ENCODE peak calls at places on chromosome 17, in ten cellular contexts. I, Y, J, A, O, P, S, C, Z and T are unnamed samples.

GRCh38 chr17:83115832-83116231 is 36.4 kb downstream of the METRNL start:
- DNase-seq in I (no peak), Y (no peak), J (no peak), A (no peak), O (no peak), P (no peak), S (no peak), C (no peak), Z (no peak), T (no peak)

GRCh38 chr17:77802811-77803220 is 155.7 kb upstream of the TNRC6C start:
- DNase-seq in I (no peak), Y (no peak), J (peak), A (no peak), O (peak), P (peak), S (no peak), C (no peak), Z (no peak), T (no peak)

GRCh38 chr17:63171428-63172205 is 205.6 kb downstream of the TANC2 start:
- DNase-seq in I (no peak), Y (no peak), J (no peak), A (no peak), O (no peak), P (peak), S (no peak), C (no peak), Z (no peak), T (no peak)

GRCh38 chr17:16068323-16068722 is 68.7 kb downstream of the TTC19 start:
- DNase-seq in I (no peak), Y (no peak), J (no peak), A (no peak), O (no peak), P (no peak), S (no peak), C (no peak), Z (no peak), T (no peak)

GRCh38 chr17:17682293-17682736 is 1.1 kb downstream of the RAI1 start:
- DNase-seq in I (peak), Y (no peak), J (peak), A (peak), O (peak), P (peak), S (no peak), C (peak), Z (peak), T (no peak)

GRCh38 chr17:62724398-62725146 is 83.5 kb downstream of the MARCHF10 start:
- DNase-seq in I (no peak), Y (no peak), J (no peak), A (no peak), O (no peak), P (no peak), S (no peak), C (peak), Z (no peak), T (no peak)

GRCh38 chr17:6503641-6504195 is 52.6 kb downstream of the PITPNM3 start:
- DNase-seq in I (no peak), Y (no peak), J (no peak), A (no peak), O (no peak), P (no peak), S (no peak), C (no peak), Z (peak), T (no peak)

GRCh38 chr17:16662936-16663335 is 9.3 kb upstream of the ZNF624 start:
- DNase-seq in I (no peak), Y (no peak), J (no peak), A (no peak), O (no peak), P (no peak), S (no peak), C (no peak), Z (no peak), T (no peak)

GRCh38 chr17:70905796-70906195 is 736.5 kb downstream of the KCNJ2 start:
- DNase-seq in I (no peak), Y (peak), J (peak), A (no peak), O (no peak), P (peak), S (peak), C (no peak), Z (no peak), T (no peak)

GRCh38 chr17:63224644-63225043 is 221.5 kb downstream of the CYB561 start:
- DNase-seq in I (no peak), Y (no peak), J (no peak), A (no peak), O (no peak), P (no peak), S (no peak), C (no peak), Z (no peak), T (no peak)

GRCh38 chr17:15944720-15945492 is at the start of gene ADORA2B:
- DNase-seq in I (peak), Y (no peak), J (peak), A (peak), O (peak), P (peak), S (no peak), C (peak), Z (peak), T (no peak)

GRCh38 chr17:17403899-17404576 is 72.8 kb upstream of the MED9 start:
- DNase-seq in I (no peak), Y (no peak), J (no peak), A (no peak), O (no peak), P (no peak), S (no peak), C (peak), Z (no peak), T (no peak)

GRCh38 chr17:34412965-34413441 is 50.0 kb upstream of the CCL1 start:
- DNase-seq in I (no peak), Y (no peak), J (no peak), A (no peak), O (no peak), P (peak), S (no peak), C (no peak), Z (no peak), T (no peak)

GRCh38 chr17:68248886-68249872 is 1.3 kb downstream of the AMZ2 start:
- DNase-seq in I (no peak), Y (no peak), J (no peak), A (no peak), O (no peak), P (no peak), S (no peak), C (no peak), Z (no peak), T (no peak)

GRCh38 chr17:78075545-78075944 is 53.0 kb downstream of the TMC6 start:
- DNase-seq in I (no peak), Y (no peak), J (no peak), A (no peak), O (no peak), P (no peak), S (no peak), C (no peak), Z (no peak), T (no peak)

GRCh38 chr17:74457820-74458166 is 8.6 kb upstream of the CD300A start:
- DNase-seq in I (no peak), Y (no peak), J (no peak), A (no peak), O (no peak), P (no peak), S (no peak), C (no peak), Z (no peak), T (no peak)

GRCh38 chr17:29076722-29077121 is 33.8 kb downstream of the PIPOX start:
- DNase-seq in I (no peak), Y (no peak), J (no peak), A (no peak), O (no peak), P (no peak), S (no peak), C (no peak), Z (no peak), T (no peak)

GRCh38 chr17:63405741-63406261 is 40.3 kb downstream of the CYB561 start:
- DNase-seq in I (no peak), Y (no peak), J (no peak), A (peak), O (no peak), P (peak), S (peak), C (no peak), Z (no peak), T (no peak)

GRCh38 chr17:29451338-29451737 is 61.2 kb downstream of the TAOK1 start:
- DNase-seq in I (no peak), Y (no peak), J (no peak), A (no peak), O (no peak), P (no peak), S (no peak), C (no peak), Z (no peak), T (no peak)

GRCh38 chr17:2450016-2450650 is 49.3 kb upstream of the MNT start:
- DNase-seq in I (no peak), Y (no peak), J (no peak), A (no peak), O (no peak), P (no peak), S (no peak), C (no peak), Z (no peak), T (no peak)
- H3K27ac ChIP-seq in I (no peak), Y (no peak), J (no peak), A (no peak), O (no peak), P (peak), S (no peak), C (no peak), Z (no peak), T (no peak)

GRCh38 chr17:42679001-42679491 is 2.3 kb upstream of the PLEKHH3 start:
- DNase-seq in I (peak), Y (no peak), J (no peak), A (peak), O (peak), P (peak), S (no peak), C (peak), Z (peak), T (no peak)
- TF ChIP-seq CTCF in I (no peak), Y (peak), J (no peak), A (no peak), O (no peak), P (no peak), S (no peak), C (no peak), Z (no peak), T (no peak)

DNA sequence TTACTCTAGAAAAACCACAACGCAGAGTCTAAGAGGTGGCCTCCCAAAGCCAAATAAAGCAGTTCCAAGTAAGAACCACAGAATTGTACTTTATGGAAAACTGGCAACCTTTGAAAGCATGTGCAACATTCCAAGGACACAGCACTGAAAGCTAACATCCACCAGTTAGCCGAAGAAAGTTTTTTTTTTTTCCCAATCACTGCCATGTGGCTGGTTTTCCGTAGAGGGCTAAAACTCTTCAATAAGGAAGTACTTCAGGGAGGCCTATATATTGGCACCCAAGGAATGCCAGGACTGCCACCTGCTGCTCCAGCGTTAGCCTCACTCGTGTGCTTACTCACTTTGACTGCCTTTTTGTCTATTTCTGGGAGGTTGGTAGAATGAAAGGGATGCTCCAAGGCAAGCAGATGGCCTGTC is 25.2 kb downstream of the CEP95 start:
- DNase-seq in I (no peak), Y (no peak), J (no peak), A (no peak), O (no peak), P (no peak), S (no peak), C (no peak), Z (no peak), T (no peak)
- H3K27ac ChIP-seq in I (no peak), Y (no peak), J (no peak), A (no peak), O (no peak), P (no peak), S (no peak), C (no peak), Z (no peak), T (no peak)

GRCh38 chr17:40884708-40885512 is at the start of gene KRT20:
- DNase-seq in I (peak), Y (no peak), J (no peak), A (peak), O (no peak), P (no peak), S (no peak), C (no peak), Z (no peak), T (no peak)
- TF ChIP-seq CTCF in I (peak), Y (no peak), J (no peak), A (peak), O (no peak), P (peak), S (no peak), C (no peak), Z (no peak), T (no peak)

GRCh38 chr17:48597775-48598631 is 4.4 kb upstream of the HOXB5 start:
- DNase-seq in I (peak), Y (no peak), J (peak), A (no peak), O (peak), P (no peak), S (no peak), C (no peak), Z (peak), T (no peak)

GRCh38 chr17:48596000-48596734 is 2.6 kb upstream of the HOXB5 start:
- DNase-seq in I (no peak), Y (no peak), J (no peak), A (no peak), O (no peak), P (no peak), S (no peak), C (peak), Z (no peak), T (no peak)

GRCh38 chr17:48598727-48599126 is 5.1 kb upstream of the HOXB5 start:
- DNase-seq in I (no peak), Y (no peak), J (no peak), A (no peak), O (no peak), P (no peak), S (no peak), C (no peak), Z (no peak), T (no peak)

GRCh38 chr17:48596735-48597491 is 3.3 kb upstream of the HOXB5 start:
- DNase-seq in I (no peak), Y (no peak), J (no peak), A (no peak), O (no peak), P (no peak), S (no peak), C (no peak), Z (no peak), T (no peak)

DNA sequence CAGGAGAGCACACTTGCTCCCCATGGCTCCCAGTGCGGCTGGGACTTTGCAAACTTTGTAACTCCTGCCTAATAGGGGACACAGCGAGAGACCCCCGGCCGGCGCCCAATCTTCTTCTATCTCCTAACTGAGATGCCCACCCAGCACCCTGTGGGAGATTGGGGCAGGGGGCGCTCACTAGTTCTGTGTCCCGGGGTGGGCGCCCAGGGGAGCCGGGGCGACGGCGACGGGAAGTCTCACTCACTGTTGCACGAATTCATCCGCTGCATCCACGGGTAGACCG is 3.9 kb upstream of the HOXB5 start:
- DNase-seq in I (no peak), Y (no peak), J (no peak), A (no peak), O (no peak), P (no peak), S (no peak), C (no peak), Z (no peak), T (no peak)
- H3K27ac ChIP-seq in I (peak), Y (peak), J (peak), A (no peak), O (peak), P (no peak), S (peak), C (no peak), Z (peak), T (no peak)

GRCh38 chr17:32287804-32288511 is 22.3 kb downstream of the RHBDL3 start:
- DNase-seq in I (no peak), Y (no peak), J (no peak), A (no peak), O (no peak), P (no peak), S (no peak), C (no peak), Z (no peak), T (no peak)
- TF ChIP-seq CTCF in I (no peak), Y (no peak), J (no peak), A (no peak), O (no peak), P (no peak), S (no peak), C (no peak), Z (no peak), T (no peak)

GRCh38 chr17:81346908-81347349 is 48.3 kb upstream of the BAHCC1 start:
- DNase-seq in I (peak), Y (no peak), J (no peak), A (no peak), O (no peak), P (no peak), S (no peak), C (no peak), Z (no peak), T (no peak)

GRCh38 chr17:81342700-81343070 is 47.6 kb upstream of the SLC38A10 start:
- DNase-seq in I (no peak), Y (no peak), J (no peak), A (no peak), O (no peak), P (peak), S (no peak), C (no peak), Z (peak), T (no peak)

GRCh38 chr17:81346090-81346907 is 49.0 kb upstream of the BAHCC1 start:
- DNase-seq in I (peak), Y (peak), J (peak), A (peak), O (peak), P (peak), S (peak), C (peak), Z (peak), T (peak)

GRCh38 chr17:81347437-81347836 is 47.8 kb upstream of the BAHCC1 start:
- DNase-seq in I (no peak), Y (no peak), J (no peak), A (no peak), O (no peak), P (no peak), S (no peak), C (no peak), Z (no peak), T (no peak)

DNA sequence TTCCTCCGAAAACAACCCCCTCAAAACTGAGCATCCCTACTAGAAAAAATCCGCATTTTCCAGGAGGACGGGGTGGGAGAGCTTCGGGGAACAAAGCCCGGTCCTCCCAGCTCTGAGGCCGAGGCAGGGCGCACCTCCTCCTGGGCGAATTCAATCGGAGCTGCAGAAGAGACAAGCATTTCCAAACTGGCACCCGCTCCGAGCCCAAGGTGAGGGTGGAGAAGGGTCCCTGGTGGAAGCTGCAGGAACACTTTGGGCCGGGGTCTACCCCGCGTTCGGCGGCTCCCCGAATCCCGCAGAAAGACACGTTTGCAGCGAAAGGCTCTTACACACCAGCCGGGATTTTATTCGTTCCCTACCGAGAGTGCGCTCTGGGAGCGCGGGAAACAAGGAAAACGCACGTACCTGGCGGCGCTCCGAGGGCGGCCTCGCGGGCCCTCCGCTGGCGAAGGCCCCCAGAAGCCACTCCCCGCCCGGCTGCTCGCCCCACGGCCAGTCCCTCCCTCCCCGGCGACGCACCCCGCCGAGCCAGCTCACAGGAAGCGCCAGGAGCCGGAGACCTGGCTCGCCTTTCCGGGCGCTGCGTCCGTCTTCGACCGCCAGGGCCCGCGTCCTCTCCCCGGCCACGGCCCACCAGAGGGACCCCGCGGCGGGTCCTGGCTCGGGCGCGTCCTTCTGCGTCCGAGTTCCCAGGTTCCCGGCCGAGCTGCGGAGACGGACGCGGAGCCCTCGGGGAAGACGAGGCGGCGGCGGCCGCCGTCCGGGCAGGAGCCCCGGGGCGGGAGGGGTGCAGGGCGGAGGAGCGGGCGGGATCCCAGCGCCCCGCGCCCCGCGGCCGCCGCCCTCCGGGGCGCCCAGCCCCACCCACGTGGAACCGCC is 49.8 kb upstream of the BAHCC1 start:
- DNase-seq in I (peak), Y (no peak), J (peak), A (peak), O (peak), P (peak), S (no peak), C (peak), Z (peak), T (peak)
- H3K27ac ChIP-seq in I (peak), Y (peak), J (peak), A (peak), O (peak), P (peak), S (peak), C (no peak), Z (peak), T (peak)

DNA sequence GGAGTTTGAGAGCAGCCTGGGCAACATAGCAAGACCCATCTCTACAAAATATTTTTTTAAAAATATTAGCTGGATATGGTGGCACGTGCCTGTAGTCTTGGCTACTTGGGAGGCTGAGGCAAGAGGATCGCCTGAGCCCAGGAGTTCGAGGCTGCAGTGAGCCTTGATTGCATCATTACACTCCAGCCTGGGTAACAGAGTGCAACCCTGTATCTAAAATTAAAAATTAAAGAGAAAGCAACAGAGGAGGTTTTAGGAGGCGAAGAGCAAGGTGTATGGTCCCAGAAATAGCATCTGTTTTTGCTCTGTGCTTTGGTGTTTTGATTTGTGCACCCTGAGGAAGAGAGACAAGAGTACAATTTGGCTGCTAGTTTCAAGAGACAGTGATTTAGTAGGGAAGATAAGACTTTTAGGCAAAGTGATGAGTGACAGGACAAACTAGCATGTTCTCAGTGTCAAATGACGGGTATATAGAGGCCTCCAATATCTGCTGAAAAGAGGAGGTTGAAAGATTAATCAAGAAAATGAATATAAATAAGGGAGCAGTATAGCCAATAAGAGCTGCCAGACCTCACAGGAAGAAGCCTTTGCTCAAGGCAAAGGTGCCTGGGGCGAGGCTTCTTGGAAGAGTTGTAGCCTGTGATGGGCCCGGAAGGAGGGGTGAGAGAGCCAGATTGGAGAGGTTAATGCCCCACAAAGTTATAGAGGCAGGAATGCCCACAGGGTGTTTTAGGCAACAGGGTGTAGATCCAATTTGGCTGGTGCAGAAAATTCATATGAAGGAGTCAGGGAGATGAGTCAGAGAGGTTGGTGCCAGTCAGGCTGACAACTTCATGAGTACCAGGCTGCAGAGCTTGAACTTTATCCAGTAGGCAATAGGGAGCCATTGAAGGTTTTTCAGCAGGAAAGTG is 11.4 kb downstream of the HLF start:
- DNase-seq in I (no peak), Y (no peak), J (no peak), A (no peak), O (no peak), P (no peak), S (no peak), C (no peak), Z (no peak), T (no peak)
- TF ChIP-seq CTCF in I (no peak), Y (no peak), J (no peak), A (no peak), O (no peak), P (no peak), S (no peak), C (no peak), Z (no peak), T (no peak)

DNA sequence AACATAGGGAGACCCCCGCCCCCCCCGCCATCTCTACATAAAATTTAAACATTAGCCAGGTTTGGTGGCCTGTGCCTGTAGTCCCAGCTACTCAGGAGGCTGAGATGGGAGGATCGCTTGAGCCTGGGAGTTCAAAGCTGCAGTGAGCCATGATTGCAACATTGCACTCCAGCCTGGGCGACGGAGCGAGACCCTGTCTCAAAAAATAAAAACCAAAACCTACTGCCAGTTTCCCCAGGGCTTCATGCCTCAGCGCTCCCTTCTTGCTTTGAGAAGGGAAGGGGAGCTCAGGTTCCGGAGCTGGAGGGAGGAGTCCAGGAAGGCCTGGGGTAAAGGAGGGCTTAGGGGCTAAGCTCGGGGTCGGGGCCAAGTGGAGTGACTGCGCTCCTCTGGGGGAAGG is 20.5 kb downstream of the PLCD3 start:
- DNase-seq in I (no peak), Y (no peak), J (no peak), A (no peak), O (no peak), P (no peak), S (no peak), C (no peak), Z (no peak), T (no peak)
- H3K27ac ChIP-seq in I (no peak), Y (peak), J (peak), A (peak), O (peak), P (peak), S (no peak), C (no peak), Z (no peak), T (peak)